ENCODE peak calls at places on chromosomes 12 and 14, in six cellular contexts. Y, Q, L, S, M and A are unnamed samples.

GRCh38 chr14:50061664-50062437 is 54.5 kb downstream of the VCPKMT start:
- DNase-seq in Y (peak), Q (no peak), L (no peak), S (peak), M (peak), A (no peak)

GRCh38 chr14:66140213-66140918 is 345.8 kb upstream of the CCDC196 start:
- DNase-seq in Y (no peak), Q (no peak), L (no peak), S (no peak), M (no peak), A (no peak)

GRCh38 chr12:107228076-107228475 is 134.7 kb upstream of the CRY1 start:
- DNase-seq in Y (no peak), Q (no peak), L (no peak), S (no peak), M (no peak), A (no peak)

GRCh38 chr12:3222935-3223334 is 145.8 kb downstream of the TSPAN9 start:
- DNase-seq in Y (no peak), Q (no peak), L (no peak), S (no peak), M (no peak), A (no peak)

GRCh38 chr12:132170094-132170636 is 25.9 kb downstream of the NOC4L start:
- DNase-seq in Y (peak), Q (no peak), L (no peak), S (peak), M (no peak), A (no peak)

GRCh38 chr12:113276306-113276705 is 55.0 kb downstream of the TPCN1 start:
- DNase-seq in Y (peak), Q (no peak), L (no peak), S (peak), M (no peak), A (peak)

GRCh38 chr12:6607751-6608591 is 792 bp upstream of the CHD4 start:
- DNase-seq in Y (peak), Q (no peak), L (peak), S (peak), M (peak), A (no peak)

GRCh38 chr12:70243510-70244331 is 488 bp downstream of the CNOT2 start:
- DNase-seq in Y (peak), Q (peak), L (peak), S (peak), M (peak), A (peak)

GRCh38 chr12:49233842-49234526 is 30.9 kb upstream of the TUBA1C start:
- DNase-seq in Y (no peak), Q (no peak), L (peak), S (no peak), M (no peak), A (no peak)

GRCh38 chr12:10965511-10965910 is 21.2 kb downstream of the TAS2R50 start:
- DNase-seq in Y (no peak), Q (no peak), L (no peak), S (no peak), M (no peak), A (no peak)

GRCh38 chr12:54967461-54967860 is 17.1 kb downstream of the TESPA1 start:
- DNase-seq in Y (no peak), Q (no peak), L (no peak), S (no peak), M (no peak), A (no peak)

GRCh38 chr12:46351138-46351537 is 21.4 kb downstream of the SLC38A2 start:
- DNase-seq in Y (no peak), Q (no peak), L (no peak), S (no peak), M (no peak), A (no peak)

GRCh38 chr14:61527325-61528100 is 167.8 kb upstream of the HIF1A start:
- DNase-seq in Y (peak), Q (no peak), L (no peak), S (peak), M (peak), A (no peak)

GRCh38 chr12:24034160-24034559 is 84.7 kb upstream of the SOX5 start:
- DNase-seq in Y (peak), Q (no peak), L (no peak), S (peak), M (no peak), A (peak)

GRCh38 chr12:33825442-33825841 is 196.9 kb upstream of the ALG10 start:
- DNase-seq in Y (no peak), Q (no peak), L (no peak), S (no peak), M (no peak), A (no peak)

GRCh38 chr12:82182601-82183000 is 175.6 kb downstream of the CCDC59 start:
- DNase-seq in Y (no peak), Q (no peak), L (no peak), S (no peak), M (peak), A (no peak)

GRCh38 chr12:80129895-80130535 is 30.7 kb downstream of the OTOGL start:
- DNase-seq in Y (no peak), Q (no peak), L (no peak), S (peak), M (no peak), A (no peak)

GRCh38 chr14:36383674-36384421 is 63.4 kb upstream of the MBIP start:
- DNase-seq in Y (peak), Q (no peak), L (no peak), S (no peak), M (no peak), A (no peak)

GRCh38 chr12:82673698-82674097 is 13.0 kb upstream of the TMTC2 start:
- DNase-seq in Y (no peak), Q (no peak), L (no peak), S (no peak), M (no peak), A (no peak)

GRCh38 chr12:89138048-89138852 is 214.1 kb downstream of the DUSP6 start:
- DNase-seq in Y (peak), Q (no peak), L (no peak), S (peak), M (no peak), A (no peak)

GRCh38 chr14:70567791-70568190 is 32.7 kb downstream of the MED6 start:
- DNase-seq in Y (peak), Q (peak), L (peak), S (peak), M (peak), A (no peak)

GRCh38 chr12:79451365-79451764 is 239.4 kb downstream of the PAWR start:
- DNase-seq in Y (peak), Q (no peak), L (no peak), S (no peak), M (no peak), A (no peak)

GRCh38 chr14:70885343-70886014 is 21.8 kb upstream of the PCNX1 start:
- DNase-seq in Y (no peak), Q (no peak), L (no peak), S (no peak), M (no peak), A (no peak)

GRCh38 chr14:55127491-55127951 is 1.5 kb upstream of the LGALS3 start:
- DNase-seq in Y (peak), Q (no peak), L (no peak), S (peak), M (no peak), A (no peak)

GRCh38 chr12:113860059-113860820 is 105.9 kb downstream of the RBM19 start:
- DNase-seq in Y (no peak), Q (peak), L (peak), S (no peak), M (peak), A (no peak)

GRCh38 chr12:106271575-106272505 is 24.0 kb upstream of the CKAP4 start:
- DNase-seq in Y (no peak), Q (no peak), L (no peak), S (no peak), M (no peak), A (no peak)

GRCh38 chr14:101972126-101972785 is 7.9 kb downstream of the DYNC1H1 start:
- DNase-seq in Y (peak), Q (no peak), L (no peak), S (peak), M (peak), A (no peak)

GRCh38 chr12:94282675-94283074 is 134.3 kb downstream of the PLXNC1 start:
- DNase-seq in Y (peak), Q (no peak), L (no peak), S (no peak), M (no peak), A (no peak)

GRCh38 chr12:65229441-65229840 is 49.0 kb upstream of the MSRB3 start:
- DNase-seq in Y (peak), Q (no peak), L (no peak), S (peak), M (no peak), A (no peak)

GRCh38 chr12:5428332-5429221 is 3.3 kb upstream of the NTF3 start:
- DNase-seq in Y (peak), Q (peak), L (peak), S (peak), M (peak), A (peak)

GRCh38 chr12:122190842-122191668 is 8.1 kb downstream of the LRRC43 start:
- DNase-seq in Y (peak), Q (peak), L (peak), S (peak), M (peak), A (peak)

GRCh38 chr14:25041484-25041883 is 8.5 kb downstream of the STXBP6 start:
- DNase-seq in Y (no peak), Q (no peak), L (no peak), S (no peak), M (no peak), A (no peak)

GRCh38 chr14:91149462-91149861 is 35.6 kb downstream of the DGLUCY start:
- DNase-seq in Y (peak), Q (no peak), L (no peak), S (peak), M (no peak), A (no peak)

GRCh38 chr12:106480259-106480658 is 102.5 kb upstream of the RFX4 start:
- DNase-seq in Y (no peak), Q (no peak), L (no peak), S (no peak), M (no peak), A (no peak)

GRCh38 chr12:98059659-98060343 is 455.6 kb upstream of the TMPO start:
- DNase-seq in Y (no peak), Q (no peak), L (no peak), S (no peak), M (no peak), A (no peak)

GRCh38 chr14:92770454-92770853 is 22.0 kb upstream of the LGMN start:
- DNase-seq in Y (no peak), Q (no peak), L (no peak), S (no peak), M (no peak), A (no peak)

GRCh38 chr12:102567031-102567985 is 86.9 kb upstream of the IGF1 start:
- DNase-seq in Y (peak), Q (no peak), L (no peak), S (peak), M (peak), A (no peak)
- H3K4ac ChIP-seq in Y (peak), Q (no peak), L (no peak), S (peak), M (no peak), A (no peak)

DNA sequence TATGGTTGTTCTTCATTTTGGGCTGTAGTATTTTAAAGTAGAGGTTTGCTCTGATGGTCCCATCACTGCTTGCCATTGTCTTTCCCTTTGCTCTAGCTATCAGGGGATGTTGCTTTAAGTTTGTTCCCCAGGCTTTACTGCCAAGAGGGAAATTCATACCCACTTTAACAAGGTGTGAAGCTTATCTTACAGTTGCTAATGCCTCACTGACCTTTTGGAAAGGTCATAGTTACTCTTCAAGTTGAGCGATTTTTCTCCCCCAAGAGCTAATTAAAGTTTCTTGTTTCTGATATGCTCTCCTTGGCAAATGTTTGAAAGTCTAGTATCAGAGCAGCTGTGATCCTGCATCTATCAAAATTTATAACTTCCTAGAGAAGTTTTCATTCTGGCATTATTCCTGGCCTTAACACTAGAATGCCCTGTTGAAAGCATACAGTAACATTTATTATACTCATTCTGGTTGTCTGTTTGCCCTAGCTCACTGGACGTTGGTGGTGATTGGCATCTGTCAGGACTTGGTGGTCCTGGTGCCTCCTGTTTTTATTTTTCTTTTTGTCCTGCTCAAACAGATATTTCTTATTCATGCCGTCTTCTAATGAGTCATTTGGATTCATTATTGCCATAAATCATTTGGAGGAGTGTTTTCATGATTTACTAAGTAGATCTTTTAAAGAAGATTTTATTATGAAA is 8.1 kb downstream of the ATP2A2 start:
- DNase-seq in Y (no peak), Q (no peak), L (no peak), S (no peak), M (peak), A (no peak)
- H3K4ac ChIP-seq in Y (no peak), Q (no peak), L (no peak), S (no peak), M (no peak), A (no peak)

GRCh38 chr14:99573436-99574098 is 30.4 kb downstream of the CCDC85C start:
- DNase-seq in Y (no peak), Q (no peak), L (no peak), S (no peak), M (no peak), A (no peak)
- H3K4ac ChIP-seq in Y (no peak), Q (peak), L (no peak), S (peak), M (no peak), A (no peak)

GRCh38 chr12:47989666-47990065 is 14.6 kb downstream of the COL2A1 start:
- DNase-seq in Y (no peak), Q (no peak), L (no peak), S (no peak), M (no peak), A (no peak)
- H3K4ac ChIP-seq in Y (no peak), Q (no peak), L (no peak), S (no peak), M (no peak), A (no peak)

GRCh38 chr14:48936881-48937280 is 649.3 kb downstream of the RPS29 start:
- DNase-seq in Y (peak), Q (no peak), L (no peak), S (peak), M (no peak), A (no peak)
- H3K4ac ChIP-seq in Y (no peak), Q (no peak), L (no peak), S (no peak), M (no peak), A (no peak)

DNA sequence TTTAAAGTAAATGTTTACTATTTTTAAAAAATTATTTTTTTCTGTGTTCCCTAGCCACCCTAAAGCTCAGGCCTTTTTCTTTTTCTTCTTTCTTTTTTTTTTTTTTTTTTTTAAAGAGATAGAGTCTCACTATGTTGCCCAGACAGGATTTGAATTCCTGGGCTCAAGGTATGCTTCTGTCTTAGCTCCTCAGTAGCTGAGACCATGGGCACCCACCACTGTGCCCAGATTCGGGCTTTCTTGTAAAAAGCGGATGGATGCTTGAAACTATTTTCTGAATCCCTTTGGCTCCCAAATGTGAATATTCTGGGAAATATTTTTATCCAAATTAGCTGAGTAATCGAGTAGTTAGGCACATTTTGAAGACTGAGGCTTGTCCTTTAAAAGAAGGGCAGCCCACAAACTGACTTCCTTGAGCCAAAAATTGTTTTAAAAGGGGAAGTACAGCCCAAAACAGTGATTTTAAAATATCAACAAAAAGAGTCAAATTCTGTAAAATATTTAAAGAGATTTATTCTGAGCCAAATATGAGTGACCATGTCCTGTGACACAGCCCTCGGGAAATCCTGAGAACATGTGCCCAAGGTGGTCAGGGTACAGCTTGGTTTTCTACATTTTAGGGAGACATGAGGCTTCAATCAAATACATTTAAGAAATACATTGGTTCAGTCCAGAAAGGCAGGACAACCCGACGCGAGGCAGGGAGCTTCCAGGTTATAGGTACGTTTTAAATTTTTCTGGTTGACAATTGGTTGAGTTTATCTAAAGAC is 28.8 kb upstream of the HIGD1C start:
- DNase-seq in Y (no peak), Q (no peak), L (no peak), S (no peak), M (no peak), A (no peak)
- H3K4ac ChIP-seq in Y (peak), Q (no peak), L (no peak), S (peak), M (no peak), A (no peak)

GRCh38 chr12:62859203-62859799 is 75.6 kb downstream of the PPM1H start:
- DNase-seq in Y (no peak), Q (no peak), L (no peak), S (no peak), M (no peak), A (no peak)

GRCh38 chr12:62861157-62861535 is 73.8 kb downstream of the PPM1H start:
- DNase-seq in Y (no peak), Q (no peak), L (no peak), S (no peak), M (no peak), A (no peak)

GRCh38 chr12:62861586-62861985 is 73.4 kb downstream of the PPM1H start:
- DNase-seq in Y (no peak), Q (no peak), L (no peak), S (no peak), M (no peak), A (no peak)

GRCh38 chr12:62862259-62862881 is 72.6 kb downstream of the PPM1H start:
- DNase-seq in Y (no peak), Q (no peak), L (no peak), S (peak), M (no peak), A (no peak)

DNA sequence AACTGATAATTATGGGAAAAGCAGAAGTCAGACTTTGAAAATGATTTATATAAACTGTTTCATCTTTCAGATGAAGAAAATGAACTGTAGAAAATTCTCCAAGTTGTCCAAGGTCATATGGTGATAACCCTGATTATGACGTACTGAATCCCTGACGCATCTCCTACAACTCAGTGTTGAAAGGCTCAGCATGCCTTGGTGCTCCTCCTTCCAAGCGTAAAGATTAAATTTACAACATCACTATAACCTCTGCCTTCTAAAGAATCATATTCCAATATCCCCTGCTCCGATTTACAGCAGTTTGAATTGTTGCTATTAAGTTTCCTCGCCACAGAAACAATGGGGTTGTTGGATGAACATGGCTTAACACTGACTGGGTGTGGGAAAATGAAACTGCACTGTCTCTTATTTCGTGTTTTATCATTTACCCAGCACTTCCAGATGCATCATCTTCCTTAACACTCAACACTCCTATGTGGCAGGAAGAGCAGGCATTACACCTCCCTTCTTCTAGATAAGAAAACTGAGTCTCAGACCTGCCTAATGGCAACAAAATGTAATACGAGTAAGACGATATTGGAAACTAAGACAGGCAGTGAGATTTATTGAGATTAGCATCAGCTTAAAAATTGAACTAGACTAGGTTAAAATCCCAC is 74.3 kb downstream of the PPM1H start:
- DNase-seq in Y (no peak), Q (no peak), L (no peak), S (peak), M (no peak), A (no peak)
- H3K4ac ChIP-seq in Y (no peak), Q (no peak), L (no peak), S (no peak), M (no peak), A (no peak)